ENCODE peak calls at places on chromosomes 3 and 15, in eight cellular contexts. W, J, O, A, G, N, Y and T are unnamed samples.

GRCh38 chr3:46670000-46670890 is 23.2 kb downstream of the ALS2CL start:
- DNase-seq in W (no peak), J (no peak), O (peak; percentile 33), A (peak; percentile 24), G (no peak), N (no peak), Y (no peak), T (no peak)

GRCh38 chr3:34361921-34362320 is 563.5 kb downstream of the PDCD6IP start:
- DNase-seq in W (no peak), J (no peak), O (no peak), A (no peak), G (no peak), N (no peak), Y (no peak), T (no peak)

GRCh38 chr15:50543556-50543955 is 2.9 kb downstream of the USP50 start:
- DNase-seq in W (no peak), J (no peak), O (no peak), A (no peak), G (no peak), N (no peak), Y (peak; percentile 84), T (no peak)

GRCh38 chr3:196988241-196989029 is 19.8 kb upstream of the PIGZ start:
- DNase-seq in W (no peak), J (peak; percentile 79), O (peak; percentile 85), A (peak; percentile 31), G (peak; percentile 58), N (no peak), Y (no peak), T (no peak)

GRCh38 chr3:149352556-149352955 is 19.1 kb upstream of the TM4SF18 start:
- DNase-seq in W (no peak), J (peak; percentile 55), O (peak; percentile 89), A (peak; percentile 54), G (peak; percentile 62), N (peak; percentile 55), Y (peak; percentile 79), T (peak; percentile 65)

GRCh38 chr3:142876417-142876816 is 12.5 kb downstream of the PCOLCE2 start:
- DNase-seq in W (no peak), J (no peak), O (no peak), A (no peak), G (no peak), N (no peak), Y (no peak), T (no peak)

GRCh38 chr15:86611392-86612040 is 531.8 kb downstream of the AGBL1 start:
- DNase-seq in W (no peak), J (no peak), O (no peak), A (no peak), G (no peak), N (peak; percentile 81), Y (no peak), T (peak; percentile 50)

GRCh38 chr3:56917740-56918568 is 116.2 kb upstream of the ARHGEF3 start:
- DNase-seq in W (no peak), J (no peak), O (peak; percentile 51), A (no peak), G (no peak), N (no peak), Y (no peak), T (no peak)

GRCh38 chr3:181794036-181794790 is 82.5 kb downstream of the SOX2 start:
- DNase-seq in W (no peak), J (no peak), O (peak; percentile 49), A (no peak), G (no peak), N (no peak), Y (no peak), T (no peak)

DNA sequence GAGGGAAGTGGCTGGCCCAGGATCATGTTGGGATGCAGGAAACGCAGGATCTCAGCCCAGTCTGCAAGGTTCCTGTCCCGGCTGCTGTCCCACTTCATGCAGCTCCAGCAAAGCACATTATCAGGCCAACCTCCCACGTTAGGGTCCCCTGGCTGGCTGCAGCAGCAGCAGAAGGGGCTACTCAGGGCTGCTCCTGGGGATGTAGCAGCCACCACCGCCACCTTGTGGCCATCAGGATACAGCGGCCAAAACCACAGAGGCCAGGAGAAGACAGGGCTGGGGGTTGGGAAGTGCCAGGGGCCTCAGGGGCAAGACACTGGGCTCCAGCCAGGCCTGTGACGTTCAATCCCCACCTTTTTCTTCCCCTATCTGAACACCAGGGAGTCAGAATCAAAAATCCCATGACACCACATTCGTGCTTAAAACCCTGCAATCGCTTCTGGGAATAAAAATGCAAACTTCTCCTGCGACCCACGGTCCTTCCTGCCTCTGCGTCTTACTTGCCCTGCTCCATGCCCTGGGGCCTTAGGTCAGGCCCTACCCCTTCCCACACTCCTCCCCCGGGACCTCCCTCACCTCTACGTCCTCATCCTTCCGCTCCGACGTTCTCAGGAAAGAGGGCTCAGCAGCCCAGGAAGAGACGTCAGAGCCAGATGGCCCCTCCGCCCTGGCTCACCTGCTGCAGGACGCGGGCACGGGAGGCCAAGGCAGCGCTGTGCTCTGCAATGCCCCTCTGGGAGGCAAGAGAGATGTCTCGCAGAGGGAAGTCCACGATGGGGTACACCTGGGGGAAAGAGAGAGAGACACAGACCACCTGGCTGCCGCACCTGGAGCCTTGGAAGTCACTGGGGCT is 21.5 kb downstream of the SSUH2 start:
- DNase-seq in W (peak; percentile 67), J (peak; percentile 88), O (peak; percentile 95), A (peak; percentile 71), G (peak; percentile 58), N (peak; percentile 30), Y (peak; percentile 85), T (peak; percentile 39)
- H3K4me3 ChIP-seq in W (peak overlapping the region; percentile 10), J (no peak overlapping the region), O (no peak overlapping the region), A (no peak overlapping the region), G (no peak overlapping the region), N (no peak overlapping the region), Y (no peak overlapping the region), T (no peak overlapping the region)

DNA sequence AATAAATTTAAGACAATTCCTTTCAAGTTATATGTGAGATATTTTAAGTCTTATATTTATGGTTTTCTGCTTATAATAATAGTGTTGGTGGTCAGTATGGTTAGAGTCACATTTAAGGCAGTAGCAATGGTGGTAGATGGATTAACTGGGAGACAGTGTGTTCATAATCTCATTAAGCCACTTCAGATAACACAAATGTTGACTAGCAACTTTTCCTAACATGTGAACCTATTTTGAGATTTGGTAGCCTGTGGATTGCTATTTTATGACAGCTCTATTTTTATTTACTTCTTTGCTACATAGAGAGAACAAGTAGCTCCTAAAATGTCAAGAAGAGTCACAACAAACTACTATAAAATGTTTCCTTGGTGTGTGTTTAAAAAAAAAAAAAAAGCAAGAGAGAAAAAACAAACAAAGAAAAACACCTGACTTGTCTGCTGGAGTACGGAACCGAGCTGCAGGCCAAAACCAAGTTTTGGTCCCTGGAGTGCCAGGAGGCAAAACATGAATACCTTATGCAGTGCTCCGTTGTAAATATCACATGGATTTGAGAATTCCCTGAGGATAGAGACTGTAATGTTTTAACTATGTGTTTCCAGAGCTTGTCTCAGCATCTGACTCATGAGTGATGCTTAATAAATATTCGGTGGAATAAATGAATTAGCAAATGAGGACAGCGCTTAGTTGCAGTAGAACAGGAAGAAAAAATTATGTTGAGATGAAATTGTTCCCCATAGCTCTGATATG is 457.1 kb upstream of the ROBO2 start:
- DNase-seq in W (no peak), J (no peak), O (no peak), A (no peak), G (no peak), N (no peak), Y (peak; percentile 40), T (no peak)
- H3K9me3 ChIP-seq in W (no peaks in the 10 kb centered on the region), J (no peaks in the 10 kb centered on the region), O (no peaks in the 10 kb centered on the region), A (no peaks in the 10 kb centered on the region), G (no peaks in the 10 kb centered on the region), N (no peaks in the 10 kb centered on the region), Y (no peaks in the 10 kb centered on the region), T (no peaks in the 10 kb centered on the region)

GRCh38 chr15:78072080-78072892 is 5.2 kb downstream of the TBC1D2B start:
- DNase-seq in W (peak; percentile 68), J (peak; percentile 38), O (no peak), A (no peak), G (peak; percentile 76), N (no peak), Y (peak; percentile 81), T (no peak)
- H3K4me3 ChIP-seq in W (no peak overlapping the region), J (no peak overlapping the region), O (no peak overlapping the region), A (no peak overlapping the region), G (no peak overlapping the region), N (no peak overlapping the region), Y (peak overlapping the region; percentile 41), T (no peak overlapping the region)

GRCh38 chr3:136893848-136894443 is 31.9 kb downstream of the NCK1 start:
- DNase-seq in W (no peak), J (no peak), O (no peak), A (no peak), G (no peak), N (peak; percentile 81), Y (peak; percentile 71), T (peak; percentile 25)
- H3K9me3 ChIP-seq in W (no peaks in the 10 kb centered on the region), J (no peaks in the 10 kb centered on the region), O (peaks cover 19% of the 10 kb centered on the region), A (peaks cover 4% of the 10 kb centered on the region), G (no peaks in the 10 kb centered on the region), N (peaks cover 15% of the 10 kb centered on the region), Y (no peaks in the 10 kb centered on the region), T (peaks cover 11% of the 10 kb centered on the region)